ENCODE peak calls at places on chromosomes 13 and 19, in ten cellular contexts. Z is pancreas; G is lower lobe of right lung; D is left ventricle myocardium inferior; S is cardiac muscle cell; N is brain microvascular endothelial cell; V is fibroblast of lung; Q is endodermal cell; F is CD8-positive, alpha-beta T cell; R is neural progenitor cell. E is an unnamed sample. For H3K36me3, the result is how much of the 10 kb centered on the place peaks cover.

GRCh38 chr19:652467-653389 is 10.3 kb downstream of the RNF126 start:
- DNase-seq in Q (no peak), D (no peak), V (no peak), G (no peak), N (no peak), R (no peak), Z (no peak), S (no peak), F (no peak), E (no peak)

GRCh38 chr13:108682714-108683113 is 53.3 kb downstream of the MYO16 start:
- DNase-seq in R (no peak), D (no peak), S (no peak), Q (no peak), N (no peak), F (no peak), G (no peak), Z (no peak), V (no peak), E (no peak)

GRCh38 chr19:10390652-10391286 is 10.4 kb upstream of the TYK2 start:
- DNase-seq in N (peak), G (peak), V (peak), Q (peak), F (peak), R (peak), S (peak), D (peak), Z (peak), E (peak)

GRCh38 chr13:91698308-91698707 is 299.9 kb downstream of the GPC5 start:
- DNase-seq in G (no peak), S (no peak), D (no peak), R (no peak), V (no peak), F (no peak), N (no peak), Z (no peak), Q (no peak), E (no peak)

GRCh38 chr13:27921421-27921960 is 1.7 kb downstream of the PDX1 start:
- DNase-seq in N (no peak), Q (peak), F (no peak), G (no peak), S (no peak), Z (no peak), R (peak), V (no peak), D (no peak), E (no peak)

GRCh38 chr19:31262673-31263308 is 86.4 kb downstream of the TSHZ3 start:
- DNase-seq in V (peak), D (no peak), Q (no peak), F (no peak), Z (no peak), G (no peak), R (no peak), N (no peak), S (peak), E (no peak)

GRCh38 chr19:17303940-17304267 is 679 bp upstream of the ABHD8 start:
- DNase-seq in R (no peak), N (no peak), D (no peak), Z (no peak), V (no peak), Q (no peak), F (no peak), G (peak), S (no peak), E (no peak)

GRCh38 chr19:19458110-19458816 is 52.8 kb downstream of the GATAD2A start:
- DNase-seq in Q (no peak), N (no peak), S (no peak), D (no peak), Z (no peak), V (no peak), R (no peak), F (no peak), G (peak), E (no peak)

GRCh38 chr19:46416077-46416709 is 2.8 kb upstream of the CCDC8 start:
- DNase-seq in F (peak), S (peak), Q (peak), Z (peak), R (peak), G (peak), N (peak), V (peak), D (peak), E (no peak)

GRCh38 chr13:82772802-82773201 is 1109.5 kb downstream of the SLITRK1 start:
- DNase-seq in V (peak), Q (no peak), G (no peak), Z (no peak), D (no peak), S (peak), R (no peak), F (no peak), N (no peak), E (no peak)

GRCh38 chr13:40442826-40443225 is 223.6 kb downstream of the FOXO1 start:
- DNase-seq in N (peak), V (no peak), S (no peak), Q (no peak), G (no peak), F (no peak), Z (no peak), D (no peak), R (no peak), E (no peak)

GRCh38 chr19:34669305-34669704 is 7.7 kb downstream of the SCGB2B2 start:
- DNase-seq in R (no peak), S (no peak), G (no peak), N (no peak), D (no peak), Q (no peak), F (no peak), Z (no peak), V (no peak), E (no peak)
- H3K4me3 ChIP-seq in R (no peak), S (no peak), G (no peak), N (no peak), D (no peak), Q (no peak), F (no peak), Z (no peak), V (no peak), E (no peak)

DNA sequence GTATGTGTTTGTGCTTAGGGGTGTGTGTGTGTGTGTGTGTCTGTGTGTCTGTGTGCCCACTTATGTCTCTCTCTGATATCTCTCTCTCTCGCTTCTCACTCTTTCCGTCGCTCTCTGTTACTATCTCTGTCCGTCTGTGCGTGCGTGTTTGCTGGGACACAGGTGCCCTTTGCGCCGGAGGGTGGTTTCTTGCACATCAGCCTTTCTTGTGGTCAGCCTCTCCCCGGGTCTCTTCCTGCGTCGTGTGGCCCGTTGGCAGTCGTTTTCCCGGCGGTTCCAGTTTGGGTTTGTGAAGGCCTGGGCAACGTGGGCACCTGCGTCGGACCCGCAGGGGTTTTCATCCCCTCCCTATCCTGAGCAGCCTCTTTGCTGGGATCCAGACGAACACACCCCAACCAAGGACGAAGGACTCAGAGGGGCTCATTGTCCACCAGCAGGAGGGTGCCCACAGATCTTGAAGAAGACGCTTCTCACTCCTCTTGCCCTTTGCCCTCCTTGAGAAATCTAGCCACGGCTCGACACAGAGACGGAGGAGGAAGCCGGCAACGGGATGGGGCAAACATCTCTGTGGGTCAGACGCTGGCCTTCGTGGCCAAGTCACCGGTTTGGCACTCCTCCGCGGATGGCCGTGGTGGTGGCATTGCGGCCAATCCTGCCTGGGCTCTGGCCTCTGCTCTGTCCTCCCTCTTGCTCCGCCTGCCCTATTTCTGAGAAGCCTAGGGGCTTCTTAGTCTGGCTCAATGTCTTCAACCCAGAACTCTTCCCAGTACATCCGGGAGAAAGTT is 52.3 kb downstream of the ZNF146 start:
- DNase-seq in R (no peak), D (no peak), F (no peak), Q (no peak), S (no peak), Z (no peak), N (no peak), V (no peak), G (no peak), E (no peak)
- H3K36me3 ChIP-seq in R (under half), D (under half), F (under half), Q (under half), S (under half), Z (under half), N (under half), V (under half), G (under half), E (under half)

GRCh38 chr19:12983091-12983490 is 12.2 kb upstream of the NFIX start:
- DNase-seq in Z (no peak), N (no peak), G (no peak), S (no peak), R (no peak), D (no peak), F (no peak), V (no peak), Q (no peak), E (no peak)
- H3K27ac ChIP-seq in Z (no peak), N (no peak), G (no peak), S (no peak), R (no peak), D (no peak), F (peak), V (peak), Q (no peak), E (no peak)

DNA sequence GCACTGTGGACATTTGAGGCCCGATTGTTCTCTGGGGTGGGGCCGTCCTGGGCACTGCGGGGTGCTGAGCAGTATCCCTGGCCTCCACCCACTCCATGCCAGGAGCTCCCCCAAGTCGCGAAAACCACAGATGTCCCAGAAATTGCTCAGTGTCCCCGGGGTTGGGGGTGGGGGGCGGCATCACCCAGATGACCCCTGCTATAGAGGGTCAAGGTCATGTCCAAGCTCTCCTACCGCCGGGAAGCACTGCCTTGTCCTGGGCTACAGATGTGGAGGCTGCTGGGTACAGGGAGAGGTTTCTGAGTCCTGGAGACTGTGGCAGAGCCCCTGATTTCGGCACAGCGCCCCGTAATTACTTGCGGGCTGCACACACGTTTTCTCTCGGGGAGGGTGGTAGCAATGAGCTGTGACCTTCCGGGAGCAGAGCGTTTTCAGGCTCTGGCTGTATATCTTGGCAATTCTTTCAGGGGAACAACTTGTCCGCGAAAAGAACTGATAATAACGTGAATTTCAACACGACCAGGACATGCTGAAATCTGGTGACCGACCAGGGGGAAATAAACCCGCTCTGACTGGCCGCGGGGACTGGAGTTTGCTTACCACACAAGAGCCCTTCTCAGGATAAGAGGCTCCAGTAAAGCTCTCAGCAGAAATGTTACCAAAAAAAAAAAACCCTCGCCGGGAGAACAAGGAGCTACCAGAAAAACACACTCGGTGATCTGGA is 68.1 kb downstream of the GNG7 start:
- DNase-seq in V (peak), R (no peak), Z (no peak), Q (no peak), S (peak), F (no peak), D (peak), N (no peak), G (peak), E (no peak)
- H3K4me3 ChIP-seq in V (no peak), R (no peak), Z (peak), Q (no peak), S (no peak), F (no peak), D (peak), N (no peak), G (peak), E (no peak)

GRCh38 chr19:38728752-38729541 is 15.3 kb downstream of the CAPN12 start:
- DNase-seq in Z (peak), G (no peak), Q (no peak), R (no peak), F (no peak), V (no peak), S (no peak), N (no peak), D (peak), E (peak)

GRCh38 chr19:38727306-38727867 is 16.9 kb downstream of the CAPN12 start:
- DNase-seq in Z (no peak), N (no peak), F (no peak), R (no peak), S (no peak), D (peak), V (no peak), Q (no peak), G (no peak), E (no peak)

GRCh38 chr19:38726284-38726673 is 18.0 kb downstream of the CAPN12 start:
- DNase-seq in D (peak), N (no peak), Q (no peak), Z (no peak), V (no peak), F (no peak), R (no peak), S (no peak), G (no peak), E (no peak)

GRCh38 chr19:38726761-38727301 is 17.4 kb downstream of the CAPN12 start:
- DNase-seq in Q (no peak), D (peak), R (no peak), V (no peak), G (no peak), Z (no peak), S (no peak), F (no peak), N (no peak), E (no peak)

GRCh38 chr19:38727868-38728660 is 16.2 kb downstream of the CAPN12 start:
- DNase-seq in G (no peak), Q (no peak), R (no peak), V (no peak), Z (no peak), S (peak), D (peak), N (peak), F (no peak), E (no peak)
- H3K36me3 ChIP-seq in G (half or more), Q (half or more), R (under half), V (half or more), Z (under half), S (under half), D (half or more), N (half or more), F (under half), E (under half)

DNA sequence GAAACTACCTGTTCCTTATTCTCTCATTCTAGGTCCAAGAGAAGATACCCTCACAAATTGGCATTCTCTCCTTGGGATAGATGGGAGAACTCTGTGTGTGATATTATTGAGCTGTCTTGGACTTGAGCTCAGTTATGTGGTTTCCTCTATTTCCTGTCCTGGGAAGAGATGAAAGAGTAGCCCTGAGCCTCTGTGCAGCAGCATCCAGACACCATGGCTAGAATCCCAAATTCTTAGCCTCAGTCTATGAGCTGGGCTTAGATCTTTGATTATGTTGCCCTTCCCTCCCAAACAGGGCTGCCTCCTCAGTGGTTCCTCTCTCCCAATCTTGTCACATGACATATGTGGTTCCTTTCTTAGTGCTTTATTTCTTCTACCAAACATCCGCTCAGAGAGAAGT is 290.7 kb downstream of the SPRY2 start:
- DNase-seq in R (no peak), Z (no peak), V (no peak), S (peak), G (no peak), F (no peak), D (no peak), Q (no peak), N (no peak), E (no peak)
- H3K27ac ChIP-seq in R (no peak), Z (no peak), V (peak), S (no peak), G (no peak), F (no peak), D (no peak), Q (no peak), N (no peak), E (no peak)

GRCh38 chr19:41889896-41890295 is 6.9 kb downstream of the ARHGEF1 start:
- DNase-seq in S (no peak), D (no peak), V (no peak), G (no peak), R (no peak), F (no peak), N (no peak), Q (no peak), Z (no peak), E (no peak)

GRCh38 chr19:41887711-41888382 is 4.9 kb downstream of the ARHGEF1 start:
- DNase-seq in N (no peak), S (peak), G (peak), Z (peak), D (no peak), R (no peak), F (peak), Q (peak), V (no peak), E (peak)

GRCh38 chr19:41888926-41889325 is 5.9 kb downstream of the ARHGEF1 start:
- DNase-seq in G (peak), Z (no peak), F (no peak), N (no peak), V (no peak), D (no peak), Q (no peak), R (no peak), S (no peak), E (no peak)

GRCh38 chr19:41883821-41884733 is 1.1 kb downstream of the ARHGEF1 start:
- DNase-seq in R (peak), Z (peak), F (peak), D (peak), N (peak), V (peak), Q (peak), G (peak), S (peak), E (peak)

DNA sequence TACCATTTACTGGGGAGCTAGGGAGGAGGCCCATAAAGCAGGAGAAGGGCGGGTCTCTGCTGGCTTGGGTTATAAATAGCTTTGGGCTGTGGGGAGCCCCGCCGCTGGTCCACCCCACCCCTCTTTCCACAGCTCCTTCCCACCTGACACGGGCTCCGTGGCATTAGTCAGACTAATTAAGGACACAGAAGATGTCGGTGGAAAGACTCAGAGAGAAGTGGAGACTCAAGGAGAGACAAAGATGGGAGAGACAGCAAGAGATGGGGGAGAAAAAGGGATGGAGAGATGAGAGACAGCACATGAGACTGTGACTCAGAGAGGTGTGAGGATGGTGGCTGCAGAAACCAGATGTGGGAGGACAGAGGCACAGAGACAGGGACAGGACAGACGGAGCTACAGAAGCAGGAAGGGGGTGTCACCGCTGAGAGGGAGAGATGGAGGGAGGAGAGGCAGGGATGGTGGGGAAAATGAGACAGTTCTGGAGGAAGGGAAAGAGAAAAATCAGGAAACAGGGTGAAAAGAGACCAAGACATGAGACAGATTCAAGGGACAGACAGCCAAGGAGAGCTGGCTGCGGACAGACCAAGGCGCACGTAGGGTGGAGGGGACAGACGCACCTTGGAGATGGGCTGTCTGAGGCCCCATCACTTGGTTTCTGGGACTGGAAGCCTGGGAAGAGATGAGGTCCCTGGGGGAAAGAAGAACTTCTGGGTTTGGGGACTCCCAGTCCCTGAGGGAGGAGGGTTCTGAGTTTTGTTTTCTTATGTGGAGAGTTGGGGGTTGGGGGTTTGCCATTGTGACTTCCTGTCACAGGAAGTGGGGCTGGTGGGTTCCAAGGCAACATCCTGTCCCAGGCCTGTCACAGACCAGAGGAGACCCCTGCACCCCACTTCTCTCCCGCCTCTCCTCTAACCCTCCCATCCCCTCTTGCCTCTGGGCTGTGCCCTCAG is 4.1 kb downstream of the ARHGEF1 start:
- DNase-seq in Z (no peak), D (no peak), F (peak), Q (no peak), V (no peak), G (no peak), N (no peak), R (no peak), S (no peak), E (peak)
- H3K4me3 ChIP-seq in Z (no peak), D (no peak), F (peak), Q (no peak), V (no peak), G (peak), N (no peak), R (no peak), S (no peak), E (peak)

E was measured in CD8-positive, alpha-beta memory T cell.